ENCODE peak calls at places on chromosomes 13 and 19, in four cellular contexts. I is mesenchymal stem cell, N is neural progenitor cell, T is H1. B is an unnamed sample. For H3K36me3, the result is how much of the 10 kb centered on the place peaks cover.

GRCh38 chr13:26021516-26021915 is 30.3 kb downstream of the SHISA2 start:
- DNase-seq in N (no peak), T (no peak), I (no peak), B (no peak)

GRCh38 chr19:28394705-28395104 is 818.2 kb downstream of the UQCRFS1 start:
- DNase-seq in N (no peak), I (no peak), T (no peak), B (no peak)

GRCh38 chr19:1247747-1248453 is 483 bp upstream of the MIDN start:
- DNase-seq in T (no peak), N (peak), I (peak), B (peak)

GRCh38 chr13:68872338-68872737 is 1235.3 kb upstream of the ATXN8OS start:
- DNase-seq in I (no peak), T (no peak), N (no peak), B (no peak)

GRCh38 chr13:67986234-67986633 is 756.1 kb upstream of the PCDH9 start:
- DNase-seq in N (no peak), T (no peak), I (no peak), B (no peak)

GRCh38 chr19:42114412-42114811 is 17.8 kb downstream of the POU2F2 start:
- DNase-seq in N (no peak), T (no peak), I (peak), B (peak)

GRCh38 chr13:46609052-46609451 is 56.1 kb downstream of the LRCH1 start:
- DNase-seq in N (no peak), T (no peak), I (no peak), B (no peak)

GRCh38 chr13:31773538-31773937 is 34.2 kb downstream of the RXFP2 start:
- DNase-seq in N (no peak), T (no peak), I (no peak), B (peak)

GRCh38 chr13:48562296-48563066 is 29.6 kb upstream of the RCBTB2 start:
- DNase-seq in T (no peak), I (no peak), N (no peak), B (no peak)

GRCh38 chr13:20161275-20161950 is 561 bp upstream of the GJA3 start:
- DNase-seq in N (peak), I (no peak), T (no peak), B (no peak)

GRCh38 chr19:46116121-46116520 is 8.4 kb downstream of the IGFL3 start:
- DNase-seq in N (no peak), T (no peak), I (no peak), B (no peak)

GRCh38 chr19:29923653-29924052 is 18.4 kb upstream of the URI1 start:
- DNase-seq in T (no peak), N (no peak), I (no peak), B (no peak)

GRCh38 chr13:97749174-97749573 is 204.3 kb upstream of the IPO5 start:
- DNase-seq in T (no peak), N (no peak), I (no peak), B (no peak)

GRCh38 chr19:21101511-21102242 is 19.7 kb downstream of the ZNF714 start:
- DNase-seq in N (no peak), I (peak), T (no peak), B (peak)

GRCh38 chr19:15453091-15453498 is 3.3 kb upstream of the WIZ start:
- DNase-seq in T (no peak), N (peak), I (peak), B (peak)
- H3K36me3 ChIP-seq in T (under half), N (under half), I (under half), B (under half)

GRCh38 chr13:41136396-41137031 is 3.9 kb upstream of the KBTBD6 start:
- DNase-seq in T (no peak), N (no peak), I (no peak), B (no peak)
- H2AFZ ChIP-seq in T (no peak), N (no peak), I (no peak), B (no peak)

DNA sequence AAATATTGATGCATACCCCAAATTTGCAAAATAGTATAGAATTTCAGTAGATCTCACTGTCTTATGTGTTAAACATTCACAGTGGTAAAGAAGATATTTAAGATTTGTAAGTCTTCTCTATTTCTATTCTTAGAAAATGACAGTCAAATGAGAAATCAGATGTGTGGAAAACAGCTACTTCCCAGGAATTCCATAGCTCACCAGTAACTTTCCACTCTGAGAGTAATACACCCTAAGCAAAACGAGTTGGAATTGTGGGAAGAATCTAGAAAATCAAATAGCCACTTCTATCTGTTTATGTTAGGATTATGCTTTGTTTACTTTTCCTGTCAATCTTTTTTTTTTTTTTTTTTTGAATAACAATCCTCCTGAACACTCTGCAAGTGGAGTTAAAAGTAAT is 69.1 kb downstream of the FLT1 start:
- DNase-seq in I (peak), N (no peak), T (no peak), B (no peak)
- H3K36me3 ChIP-seq in I (under half), N (under half), T (under half), B (under half)

GRCh38 chr13:106182404-106182803 is 353.1 kb downstream of the EFNB2 start:
- DNase-seq in T (no peak), I (peak), N (no peak), B (peak)
- H2AFZ ChIP-seq in T (no peak), I (no peak), N (no peak), B (peak)

GRCh38 chr19:4519521-4520277 is 1.4 kb upstream of the PLIN4 start:
- DNase-seq in I (peak), N (no peak), T (no peak), B (peak)
- H3K36me3 ChIP-seq in I (under half), N (under half), T (under half), B (under half)

GRCh38 chr13:51801631-51802099 is 2.3 kb downstream of the DHRS12 start:
- DNase-seq in I (no peak), N (peak), T (no peak), B (peak)
- H2AFZ ChIP-seq in I (no peak), N (no peak), T (no peak), B (no peak)

GRCh38 chr13:110627351-110627750 is 12.0 kb downstream of the NAXD start:
- DNase-seq in T (no peak), N (no peak), I (no peak), B (no peak)
- H3K36me3 ChIP-seq in T (under half), N (under half), I (half or more), B (under half)

GRCh38 chr19:48720613-48721296 is 1.2 kb upstream of the MAMSTR start:
- DNase-seq in T (peak), I (peak), N (peak), B (peak)

GRCh38 chr19:48728882-48729645 is 9.5 kb upstream of the MAMSTR start:
- DNase-seq in N (peak), T (no peak), I (no peak), B (peak)

GRCh38 chr19:48722196-48722708 is 2.7 kb upstream of the MAMSTR start:
- DNase-seq in T (no peak), N (no peak), I (no peak), B (peak)

GRCh38 chr19:48726573-48726972 is 7.0 kb upstream of the MAMSTR start:
- DNase-seq in N (no peak), I (no peak), T (no peak), B (no peak)

GRCh38 chr19:48724796-48725753 is 5.5 kb upstream of the MAMSTR start:
- DNase-seq in I (peak), N (peak), T (no peak), B (peak)
- H2AFZ ChIP-seq in I (peak), N (peak), T (no peak), B (peak)

GRCh38 chr19:54107876-54108490 is 5.3 kb downstream of the NDUFA3 start:
- DNase-seq in T (no peak), I (no peak), N (no peak), B (peak)
- H3K36me3 ChIP-seq in T (half or more), I (half or more), N (under half), B (under half)

GRCh38 chr13:28717170-28717569 is 1.6 kb downstream of the SLC46A3 start:
- DNase-seq in I (peak), T (no peak), N (no peak), B (no peak)

GRCh38 chr13:28719656-28720055 is 886 bp upstream of the SLC46A3 start:
- DNase-seq in I (peak), T (no peak), N (no peak), B (peak)

GRCh38 chr13:28718186-28718537 is 608 bp downstream of the SLC46A3 start:
- DNase-seq in I (peak), N (no peak), T (no peak), B (no peak)

GRCh38 chr13:28719227-28719562 is 425 bp upstream of the SLC46A3 start:
- DNase-seq in I (no peak), T (no peak), N (no peak), B (no peak)

DNA sequence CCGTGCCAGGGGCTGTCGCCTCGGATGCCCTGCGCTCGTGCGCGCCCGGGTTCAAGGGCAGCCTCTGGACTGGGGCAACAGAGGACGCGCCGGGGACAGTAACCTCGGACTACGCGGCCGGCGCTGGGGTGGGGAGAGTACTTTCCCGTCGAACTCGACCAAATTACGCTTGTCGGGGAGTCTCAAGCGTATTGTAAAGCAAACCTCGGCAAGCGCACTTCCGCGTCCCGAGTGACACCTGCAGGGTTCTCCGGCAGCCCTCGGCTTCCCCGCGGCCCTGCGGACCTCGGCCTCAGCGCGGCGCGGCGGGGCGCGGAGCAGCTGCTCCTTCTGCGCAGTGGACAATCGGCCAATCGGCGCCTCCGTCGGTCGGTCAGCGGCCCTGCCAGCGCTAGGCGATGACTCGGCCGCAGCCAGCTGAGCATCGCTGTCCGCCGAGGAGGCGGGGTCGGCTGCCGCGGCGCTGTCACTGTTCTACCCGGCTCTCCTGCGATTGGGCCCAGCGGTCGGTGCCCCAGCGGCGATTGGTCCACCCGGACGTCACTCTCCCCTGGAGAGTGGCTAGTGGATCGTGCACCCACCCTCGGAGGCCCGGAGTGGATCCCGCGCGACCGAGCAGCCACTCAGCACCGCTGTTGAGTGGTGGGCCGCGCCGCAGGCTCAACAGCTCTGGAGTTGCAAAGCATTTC is at the start of gene SLC46A3:
- DNase-seq in T (peak), I (peak), N (peak), B (peak)
- H2AFZ ChIP-seq in T (peak), I (peak), N (peak), B (peak)

B was measured in osteoblast.